ENCODE peak calls at places on chromosomes 1 and 21, in four cellular contexts. One of them, this sample, is unnamed. For H3K36me3 and H3K9me3, the result is how much of the 10 kb centered on the place peaks cover.

GRCh38 chr1:5718716-5719632 is 273.3 kb downstream of the NPHP4 start:
- DNase-seq in transverse colon: no peak
- DNase-seq in ovary: no peak
- DNase-seq in SK-N-SH: no peak
- DNase-seq in this sample: no peak

GRCh38 chr21:36178349-36178748 is 21.7 kb downstream of the DOP1B start:
- DNase-seq in SK-N-SH: no peak
- DNase-seq in ovary: no peak
- DNase-seq in transverse colon: no peak
- DNase-seq in this sample: no peak

GRCh38 chr1:216566809-216567208 is 143.6 kb upstream of the USH2A start:
- DNase-seq in ovary: no peak
- DNase-seq in transverse colon: no peak
- DNase-seq in SK-N-SH: no peak
- DNase-seq in this sample: no peak

GRCh38 chr21:26881504-26882228 is 36.5 kb upstream of the ADAMTS1 start:
- DNase-seq in ovary: no peak
- DNase-seq in transverse colon: no peak
- DNase-seq in SK-N-SH: peak
- DNase-seq in this sample: no peak

GRCh38 chr1:234434706-234435105 is 44.3 kb downstream of the TARBP1 start:
- DNase-seq in ovary: no peak
- DNase-seq in transverse colon: no peak
- DNase-seq in SK-N-SH: no peak
- DNase-seq in this sample: no peak

GRCh38 chr1:244826712-244827111 is 8.7 kb upstream of the COX20 start:
- DNase-seq in SK-N-SH: no peak
- DNase-seq in transverse colon: no peak
- DNase-seq in ovary: no peak
- DNase-seq in this sample: no peak

GRCh38 chr1:227894831-227895451 is 52.8 kb downstream of the WNT9A start:
- DNase-seq in ovary: no peak
- DNase-seq in transverse colon: peak
- DNase-seq in SK-N-SH: no peak
- DNase-seq in this sample: peak

GRCh38 chr1:60073605-60074278 is at the start of gene C1orf87:
- DNase-seq in transverse colon: peak
- DNase-seq in ovary: no peak
- DNase-seq in SK-N-SH: no peak
- DNase-seq in this sample: no peak

GRCh38 chr1:204885288-204885711 is 14.6 kb downstream of the NFASC start:
- DNase-seq in transverse colon: peak
- DNase-seq in SK-N-SH: no peak
- DNase-seq in ovary: peak
- DNase-seq in this sample: peak

GRCh38 chr1:35851175-35851869 is 31.7 kb upstream of the AGO1 start:
- DNase-seq in SK-N-SH: no peak
- DNase-seq in transverse colon: no peak
- DNase-seq in ovary: no peak
- DNase-seq in this sample: no peak

GRCh38 chr1:6410248-6410893 is 9.3 kb downstream of the HES2 start:
- DNase-seq in SK-N-SH: no peak
- DNase-seq in transverse colon: no peak
- DNase-seq in ovary: no peak
- DNase-seq in this sample: no peak

GRCh38 chr1:39450956-39451601 is 40.4 kb upstream of the BMP8A start:
- DNase-seq in SK-N-SH: no peak
- DNase-seq in ovary: peak
- DNase-seq in transverse colon: no peak
- DNase-seq in this sample: no peak

DNA sequence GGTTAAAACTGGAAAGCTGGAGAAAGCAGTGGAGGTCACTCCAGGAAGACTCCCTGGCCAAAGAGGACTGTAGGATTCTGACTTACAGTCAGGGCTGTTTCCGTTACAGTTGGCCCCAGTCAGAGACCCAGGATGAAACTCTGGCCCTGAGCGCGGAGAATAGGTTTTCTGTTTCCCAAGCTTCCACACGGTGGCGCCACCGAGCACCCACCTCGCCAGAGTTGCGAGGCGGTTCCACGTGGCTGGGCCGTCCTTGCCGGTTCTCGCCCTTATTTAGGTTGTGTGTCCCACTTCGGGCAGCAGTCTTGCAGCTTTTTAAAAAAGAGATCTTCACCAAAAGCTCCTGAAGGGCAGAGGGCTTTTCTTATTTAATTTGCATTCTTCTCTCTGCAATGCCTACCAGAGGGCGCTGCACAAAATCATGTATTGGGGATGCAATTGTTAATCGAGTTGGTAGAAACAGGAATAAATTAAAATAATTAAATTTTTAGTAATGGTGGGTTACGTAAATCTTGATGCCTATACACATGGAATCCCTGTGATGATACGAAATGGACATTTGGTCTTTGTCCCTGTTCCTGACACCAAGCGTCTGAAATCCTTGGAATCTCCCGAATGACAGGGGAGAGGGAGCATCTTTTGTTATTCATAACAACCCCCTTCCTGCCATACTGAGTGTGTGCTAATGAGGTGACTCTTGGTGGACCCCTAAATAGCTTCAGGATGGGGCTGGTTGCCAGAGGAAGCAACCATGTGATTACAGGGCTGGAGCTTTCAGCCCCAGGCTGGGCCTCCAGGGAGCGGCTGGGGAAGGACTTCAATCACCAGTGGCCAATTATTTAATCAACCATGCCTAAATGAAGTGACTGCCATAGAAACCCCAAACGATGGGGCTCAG is 5.5 kb upstream of the S100A7 start:
- DNase-seq in SK-N-SH: peak
- DNase-seq in ovary: peak
- DNase-seq in transverse colon: peak
- DNase-seq in this sample: peak
- H3K36me3 ChIP-seq in SK-N-SH: under half
- H3K36me3 ChIP-seq in ovary: under half
- H3K36me3 ChIP-seq in transverse colon: under half
- H3K36me3 ChIP-seq in this sample: under half

GRCh38 chr1:3003941-3004270 is 17.4 kb upstream of the ACTRT2 start:
- DNase-seq in SK-N-SH: no peak
- DNase-seq in transverse colon: no peak
- DNase-seq in ovary: no peak
- DNase-seq in this sample: no peak

GRCh38 chr1:3001471-3002348 is 19.6 kb upstream of the ACTRT2 start:
- DNase-seq in transverse colon: peak
- DNase-seq in SK-N-SH: no peak
- DNase-seq in ovary: no peak
- DNase-seq in this sample: no peak

GRCh38 chr1:3004285-3005205 is 16.7 kb upstream of the ACTRT2 start:
- DNase-seq in ovary: no peak
- DNase-seq in transverse colon: no peak
- DNase-seq in SK-N-SH: no peak
- DNase-seq in this sample: no peak

GRCh38 chr1:3002349-3003038 is 18.8 kb upstream of the ACTRT2 start:
- DNase-seq in ovary: no peak
- DNase-seq in transverse colon: no peak
- DNase-seq in SK-N-SH: no peak
- DNase-seq in this sample: no peak

DNA sequence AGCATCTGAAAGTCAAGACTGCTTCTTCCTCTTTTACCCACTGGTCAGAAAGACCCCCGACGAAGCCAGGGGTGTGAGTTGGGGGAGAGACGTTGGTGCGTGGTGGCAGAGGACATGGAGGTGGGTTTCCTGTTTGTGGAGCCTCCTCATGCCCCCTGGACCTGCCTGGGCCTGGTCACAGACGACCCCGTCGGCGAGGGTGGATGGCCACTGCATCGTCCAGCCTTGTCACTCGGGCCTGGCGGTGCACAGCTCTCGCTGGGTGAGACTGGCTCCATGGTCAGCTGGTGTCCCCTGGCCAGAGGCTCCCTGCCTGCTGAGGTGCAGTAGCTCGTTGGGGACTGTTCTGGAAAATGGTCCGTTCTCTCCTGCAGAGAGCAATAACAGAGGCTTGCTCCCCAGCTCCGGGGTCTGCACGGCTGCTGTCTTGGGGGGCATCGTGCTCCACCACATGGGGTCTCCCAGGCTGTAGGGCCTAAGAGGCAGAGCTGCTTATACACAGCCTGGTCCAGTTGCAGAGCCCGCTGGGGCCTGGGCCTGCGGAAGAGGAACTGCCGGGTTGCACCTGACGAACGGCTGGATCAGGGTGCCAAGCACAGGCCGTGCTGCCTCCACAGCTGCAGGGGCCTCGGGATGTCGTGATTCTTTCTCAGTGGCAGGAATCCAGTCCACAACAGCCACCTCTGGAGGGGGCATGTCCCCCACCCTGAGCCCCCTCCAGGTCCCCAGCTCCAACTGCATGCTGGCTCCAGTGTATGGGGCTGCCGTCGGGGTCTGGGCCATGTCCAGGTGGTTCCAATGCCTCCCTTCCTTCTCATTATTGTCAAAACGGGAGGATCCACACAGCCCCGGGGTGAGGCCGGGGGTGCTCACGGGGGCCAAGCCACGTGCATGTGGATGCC is 18.0 kb upstream of the ACTRT2 start:
- DNase-seq in ovary: no peak
- DNase-seq in transverse colon: no peak
- DNase-seq in SK-N-SH: no peak
- DNase-seq in this sample: no peak
- H3K9me3 ChIP-seq in ovary: under half
- H3K9me3 ChIP-seq in transverse colon: under half
- H3K9me3 ChIP-seq in SK-N-SH: under half
- H3K9me3 ChIP-seq in this sample: under half

GRCh38 chr1:56808385-56808784 is 10.8 kb downstream of the FYB2 start:
- DNase-seq in transverse colon: no peak
- DNase-seq in ovary: no peak
- DNase-seq in SK-N-SH: no peak
- DNase-seq in this sample: no peak
- TF ChIP-seq EP300 in transverse colon: no peak
- TF ChIP-seq EP300 in ovary: no peak
- TF ChIP-seq EP300 in SK-N-SH: no peak
- TF ChIP-seq EP300 in this sample: no peak

GRCh38 chr1:64838486-64838885 is 93.6 kb downstream of the RAVER2 start:
- DNase-seq in transverse colon: no peak
- DNase-seq in ovary: no peak
- DNase-seq in SK-N-SH: no peak
- DNase-seq in this sample: no peak
- H3K36me3 ChIP-seq in transverse colon: half or more
- H3K36me3 ChIP-seq in ovary: under half
- H3K36me3 ChIP-seq in SK-N-SH: half or more
- H3K36me3 ChIP-seq in this sample: under half

DNA sequence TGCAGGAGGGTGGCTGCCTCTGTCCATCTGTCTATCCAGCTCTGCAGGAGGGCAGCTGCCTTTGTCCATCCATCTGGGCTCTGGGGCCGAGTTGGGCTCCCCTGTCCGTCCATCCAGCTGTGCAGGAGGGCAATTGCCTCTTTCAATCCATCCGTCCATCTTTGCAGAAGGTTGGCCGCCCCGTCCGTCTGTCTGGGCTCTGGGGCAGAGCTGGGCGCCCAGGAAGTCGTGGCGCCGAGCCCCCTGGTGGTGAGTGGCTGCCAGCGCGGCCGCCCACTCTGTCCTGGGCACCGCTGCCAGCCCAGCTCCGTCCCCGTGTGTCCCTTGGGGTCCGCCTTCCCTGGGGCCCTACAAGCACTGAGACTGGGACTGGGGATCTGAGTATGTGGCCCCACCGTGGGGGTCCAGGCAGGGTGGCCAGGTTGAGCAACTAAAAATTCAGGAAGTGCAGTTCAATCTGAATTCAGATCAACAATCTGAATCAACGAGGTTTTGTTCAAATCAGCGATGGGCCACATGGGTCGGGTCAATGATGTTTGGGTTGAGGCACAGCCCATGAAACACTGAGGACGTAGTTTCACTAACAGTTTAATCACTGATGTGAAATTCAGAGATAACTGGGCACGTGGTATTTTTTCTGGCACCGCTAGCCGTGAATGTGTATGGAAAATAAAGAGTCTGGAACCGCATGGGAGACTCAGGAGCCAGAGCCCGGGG is 99.1 kb upstream of the ACTRT2 start:
- DNase-seq in transverse colon: no peak
- DNase-seq in SK-N-SH: peak
- DNase-seq in ovary: no peak
- DNase-seq in this sample: no peak
- H3K9me3 ChIP-seq in transverse colon: under half
- H3K9me3 ChIP-seq in SK-N-SH: under half
- H3K9me3 ChIP-seq in ovary: under half
- H3K9me3 ChIP-seq in this sample: under half

GRCh38 chr1:41371630-41372599 is 10.7 kb downstream of the FOXO6 start:
- DNase-seq in ovary: peak
- DNase-seq in SK-N-SH: peak
- DNase-seq in transverse colon: no peak
- DNase-seq in this sample: peak
- TF ChIP-seq EP300 in ovary: no peak
- TF ChIP-seq EP300 in SK-N-SH: no peak
- TF ChIP-seq EP300 in transverse colon: no peak
- TF ChIP-seq EP300 in this sample: no peak

GRCh38 chr1:64038965-64039926 is 164.2 kb upstream of the UBE2U start:
- DNase-seq in ovary: peak
- DNase-seq in transverse colon: no peak
- DNase-seq in SK-N-SH: peak
- DNase-seq in this sample: peak

GRCh38 chr1:64043328-64043727 is 160.1 kb upstream of the UBE2U start:
- DNase-seq in ovary: no peak
- DNase-seq in SK-N-SH: no peak
- DNase-seq in transverse colon: no peak
- DNase-seq in this sample: no peak

GRCh38 chr1:64042331-64043100 is 160.9 kb upstream of the UBE2U start:
- DNase-seq in ovary: peak
- DNase-seq in transverse colon: no peak
- DNase-seq in SK-N-SH: no peak
- DNase-seq in this sample: no peak

GRCh38 chr1:64043976-64044375 is 159.4 kb upstream of the UBE2U start:
- DNase-seq in transverse colon: no peak
- DNase-seq in ovary: no peak
- DNase-seq in SK-N-SH: no peak
- DNase-seq in this sample: no peak

GRCh38 chr1:64041366-64042131 is 161.9 kb upstream of the UBE2U start:
- DNase-seq in transverse colon: no peak
- DNase-seq in ovary: no peak
- DNase-seq in SK-N-SH: no peak
- DNase-seq in this sample: no peak
- H3K36me3 ChIP-seq in transverse colon: under half
- H3K36me3 ChIP-seq in ovary: under half
- H3K36me3 ChIP-seq in SK-N-SH: under half
- H3K36me3 ChIP-seq in this sample: under half

GRCh38 chr21:42151148-42152074 is 67.5 kb upstream of the ABCG1 start:
- DNase-seq in transverse colon: no peak
- DNase-seq in ovary: no peak
- DNase-seq in SK-N-SH: no peak
- DNase-seq in this sample: no peak
- H3K9me3 ChIP-seq in transverse colon: under half
- H3K9me3 ChIP-seq in ovary: under half
- H3K9me3 ChIP-seq in SK-N-SH: under half
- H3K9me3 ChIP-seq in this sample: under half

This sample was measured in tibial nerve.